ENCODE peak calls at places on chromosomes 3 and 15, in four cellular contexts. U, D, N and Q are unnamed samples. For H3K4me1, the result is how much of the 10 kb centered on the place peaks cover.

GRCh38 chr15:39304931-39305728 is 275.7 kb upstream of the THBS1 start:
- DNase-seq in U (no peak), D (no peak), N (no peak), Q (peak)

GRCh38 chr15:70046716-70047369 is 50.9 kb downstream of the TLE3 start:
- DNase-seq in D (no peak), U (no peak), N (peak), Q (no peak)

GRCh38 chr3:64924961-64925360 is 237.2 kb upstream of the ADAMTS9 start:
- DNase-seq in N (no peak), D (no peak), U (no peak), Q (no peak)

GRCh38 chr3:96027718-96028117 is 786.7 kb upstream of the EPHA6 start:
- DNase-seq in D (no peak), U (no peak), N (no peak), Q (no peak)

GRCh38 chr3:183502237-183502636 is 53.3 kb downstream of the KLHL6 start:
- DNase-seq in N (no peak), U (no peak), D (no peak), Q (no peak)

GRCh38 chr15:67072442-67072841 is 7.0 kb downstream of the SMAD3 start:
- DNase-seq in U (no peak), D (no peak), N (no peak), Q (no peak)

GRCh38 chr3:181700168-181701087 is 11.3 kb upstream of the SOX2 start:
- DNase-seq in D (peak), U (peak), N (peak), Q (no peak)

GRCh38 chr3:172174396-172175253 is 135.2 kb downstream of the FNDC3B start:
- DNase-seq in N (no peak), D (no peak), U (no peak), Q (peak)

GRCh38 chr15:81434882-81435281 is 60.9 kb upstream of the TMC3 start:
- DNase-seq in D (no peak), U (no peak), N (no peak), Q (no peak)

GRCh38 chr3:188923671-188924070 is 248.1 kb upstream of the TPRG1 start:
- DNase-seq in U (no peak), N (no peak), D (no peak), Q (no peak)

GRCh38 chr3:127750226-127751031 is 71.9 kb downstream of the MGLL start:
- DNase-seq in D (no peak), U (peak), N (peak), Q (peak)

GRCh38 chr15:75107905-75108838 is 84.8 kb downstream of the PPCDC start:
- DNase-seq in U (peak), D (peak), N (peak), Q (peak)

GRCh38 chr3:177724020-177724638 is 526.8 kb upstream of the TBL1XR1 start:
- DNase-seq in U (no peak), D (no peak), N (no peak), Q (no peak)

GRCh38 chr15:65979316-65979715 is 110.0 kb downstream of the RAB11A start:
- DNase-seq in D (no peak), N (no peak), U (peak), Q (no peak)

GRCh38 chr3:124292329-124292728 is 300.4 kb upstream of the ROPN1 start:
- DNase-seq in U (no peak), N (no peak), D (no peak), Q (no peak)

GRCh38 chr3:47404955-47405790 is 24.4 kb downstream of the PTPN23 start:
- DNase-seq in D (no peak), U (no peak), N (peak), Q (peak)

GRCh38 chr3:151327571-151328198 is 1.7 kb downstream of the P2RY13 start:
- DNase-seq in D (no peak), U (peak), N (peak), Q (no peak)

GRCh38 chr3:43773273-43774104 is 82.8 kb downstream of the ABHD5 start:
- DNase-seq in D (no peak), U (no peak), N (no peak), Q (no peak)

GRCh38 chr3:12944413-12944812 is 103.0 kb upstream of the RPL32 start:
- DNase-seq in D (no peak), N (no peak), U (no peak), Q (no peak)

GRCh38 chr15:27873825-27874224 is 225.3 kb downstream of the OCA2 start:
- DNase-seq in D (no peak), U (no peak), N (peak), Q (no peak)

GRCh38 chr15:45794768-45795486 is 160.1 kb downstream of the SQOR start:
- DNase-seq in U (no peak), D (no peak), N (no peak), Q (no peak)

GRCh38 chr15:61084944-61085367 is 144.1 kb downstream of the RORA start:
- DNase-seq in U (no peak), D (no peak), N (no peak), Q (no peak)

GRCh38 chr3:77825045-77825827 is 785.3 kb downstream of the ROBO2 start:
- DNase-seq in N (no peak), D (no peak), U (peak), Q (peak)

GRCh38 chr3:189395825-189396224 is 224.1 kb downstream of the TPRG1 start:
- DNase-seq in N (no peak), D (no peak), U (no peak), Q (no peak)

GRCh38 chr3:128133273-128133883 is 9.8 kb upstream of the RUVBL1 start:
- DNase-seq in U (peak), N (no peak), D (peak), Q (peak)

GRCh38 chr3:39804951-39805350 is 4.5 kb upstream of the MYRIP start:
- DNase-seq in N (no peak), U (peak), D (no peak), Q (no peak)

GRCh38 chr15:88155310-88155709 is 101.2 kb downstream of the NTRK3 start:
- DNase-seq in U (no peak), D (no peak), N (no peak), Q (no peak)

GRCh38 chr3:31738423-31738822 is 205.7 kb downstream of the STT3B start:
- DNase-seq in D (no peak), N (no peak), U (no peak), Q (no peak)

DNA sequence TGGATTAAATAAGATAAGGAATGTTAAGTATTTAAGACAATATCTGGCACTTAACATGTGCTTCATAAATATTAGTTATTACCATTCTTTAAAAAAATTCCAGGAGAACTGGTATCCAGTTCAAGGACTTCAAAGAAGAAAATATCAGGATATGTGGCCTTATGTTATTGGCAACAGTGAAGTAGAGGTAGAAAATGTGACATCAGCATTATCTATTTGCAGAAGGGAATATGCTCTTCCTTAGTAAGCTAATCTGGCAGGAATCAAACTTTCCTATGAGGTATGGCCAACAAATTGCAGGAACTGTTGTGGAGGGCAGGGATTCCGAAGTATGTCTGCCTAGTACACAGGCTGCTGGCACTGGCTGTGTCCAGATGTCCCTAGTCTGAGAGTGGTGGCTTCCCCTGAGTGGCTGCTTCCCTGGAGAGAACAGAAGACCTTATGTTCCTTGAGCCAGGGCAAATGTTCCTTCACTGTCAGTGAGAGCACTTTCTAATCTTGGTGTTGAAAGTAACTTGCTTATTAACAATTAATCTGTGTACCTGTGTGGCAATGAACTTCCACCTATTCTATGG is 351.7 kb upstream of the THRB start:
- DNase-seq in N (no peak), D (no peak), U (no peak), Q (no peak)
- TF ChIP-seq CTCF in N (no peak), D (no peak), U (no peak), Q (no peak)

GRCh38 chr3:65952842-65953241 is 85.9 kb downstream of the MAGI1 start:
- DNase-seq in U (no peak), N (no peak), D (no peak), Q (no peak)
- H3K4me1 ChIP-seq in U (under half), N (half or more), D (half or more), Q (half or more)

GRCh38 chr3:157115069-157116006 is 44.6 kb downstream of the CCNL1 start:
- DNase-seq in U (peak), D (no peak), N (no peak), Q (peak)

GRCh38 chr3:157111578-157111977 is 48.4 kb downstream of the CCNL1 start:
- DNase-seq in U (no peak), D (no peak), N (no peak), Q (no peak)

GRCh38 chr3:157112536-157112935 is 47.4 kb downstream of the CCNL1 start:
- DNase-seq in N (no peak), D (no peak), U (no peak), Q (no peak)

GRCh38 chr3:157116017-157116416 is 43.9 kb downstream of the CCNL1 start:
- DNase-seq in N (no peak), U (no peak), D (no peak), Q (no peak)

DNA sequence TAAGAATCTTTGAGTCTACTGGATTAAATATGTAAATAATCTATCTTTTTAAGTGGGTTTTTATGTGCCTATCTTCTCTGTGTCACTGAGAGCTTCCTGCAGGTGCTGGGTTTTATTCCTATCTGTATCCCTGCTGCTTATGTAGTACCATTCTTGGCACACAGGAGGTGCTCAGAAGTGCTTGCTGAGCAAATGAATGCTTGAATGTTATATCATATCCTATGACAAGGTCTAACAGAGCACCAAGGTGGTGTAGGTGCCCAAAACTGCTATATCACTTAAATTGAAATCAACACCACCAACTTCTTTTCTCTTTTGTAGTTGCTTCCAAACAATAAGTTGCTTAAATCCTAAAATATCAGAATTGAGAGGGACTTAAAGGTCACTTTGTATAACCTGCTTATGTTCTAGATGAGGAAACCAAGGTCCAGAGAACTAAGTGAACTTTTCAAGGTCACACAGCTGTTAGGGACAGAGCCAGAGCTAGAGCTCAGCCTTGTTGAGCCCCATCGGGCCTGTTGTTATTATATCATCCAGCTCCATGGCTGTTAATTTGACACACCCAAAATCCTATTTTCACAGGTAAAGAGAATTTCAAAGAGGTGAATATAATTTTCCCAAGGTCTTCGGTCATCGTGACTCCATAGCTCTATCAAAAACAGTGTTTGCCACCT is 46.0 kb downstream of the CCNL1 start:
- DNase-seq in N (no peak), D (no peak), U (no peak), Q (no peak)
- TF ChIP-seq CTCF in N (no peak), D (peak), U (peak), Q (no peak)

GRCh38 chr15:63994073-63994600 is 52.1 kb downstream of the DAPK2 start:
- DNase-seq in U (no peak), N (no peak), D (no peak), Q (no peak)

GRCh38 chr15:63996794-63997357 is 49.4 kb downstream of the DAPK2 start:
- DNase-seq in N (no peak), U (no peak), D (no peak), Q (no peak)

GRCh38 chr15:63997715-63998442 is 48.4 kb downstream of the DAPK2 start:
- DNase-seq in N (no peak), U (peak), D (no peak), Q (no peak)

GRCh38 chr15:63998489-63998888 is 47.8 kb downstream of the DAPK2 start:
- DNase-seq in U (no peak), D (no peak), N (no peak), Q (no peak)

DNA sequence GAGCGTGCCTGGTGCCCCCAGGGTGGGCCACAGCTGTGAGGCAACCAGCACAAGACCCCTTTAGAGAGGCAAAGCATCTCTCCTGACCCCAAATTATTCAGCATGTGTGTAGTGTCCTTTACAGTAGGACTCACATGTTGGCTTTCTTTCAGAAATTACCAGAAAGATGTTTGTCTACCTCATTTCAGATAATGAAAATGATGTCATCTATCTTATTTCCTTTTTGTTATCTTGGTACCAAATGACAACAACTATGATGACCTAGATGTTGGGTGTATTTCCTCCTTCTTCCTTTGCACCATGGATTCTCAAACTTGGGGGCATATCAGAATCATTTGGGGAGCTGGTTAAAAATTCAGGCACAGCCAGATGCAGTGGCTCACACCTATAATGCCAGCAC is 50.5 kb downstream of the DAPK2 start:
- DNase-seq in U (no peak), N (no peak), D (no peak), Q (no peak)
- H3K4me1 ChIP-seq in U (under half), N (under half), D (under half), Q (under half)

GRCh38 chr15:99507016-99507731 is 58.6 kb upstream of the MEF2A start:
- DNase-seq in N (no peak), U (no peak), D (no peak), Q (peak)

GRCh38 chr15:99504071-99504822 is 61.5 kb upstream of the MEF2A start:
- DNase-seq in D (no peak), N (no peak), U (no peak), Q (no peak)

GRCh38 chr15:99503411-99503810 is 62.4 kb upstream of the MEF2A start:
- DNase-seq in N (no peak), D (no peak), U (no peak), Q (no peak)

GRCh38 chr15:99506399-99506798 is 59.4 kb upstream of the MEF2A start:
- DNase-seq in D (no peak), U (no peak), N (no peak), Q (no peak)

DNA sequence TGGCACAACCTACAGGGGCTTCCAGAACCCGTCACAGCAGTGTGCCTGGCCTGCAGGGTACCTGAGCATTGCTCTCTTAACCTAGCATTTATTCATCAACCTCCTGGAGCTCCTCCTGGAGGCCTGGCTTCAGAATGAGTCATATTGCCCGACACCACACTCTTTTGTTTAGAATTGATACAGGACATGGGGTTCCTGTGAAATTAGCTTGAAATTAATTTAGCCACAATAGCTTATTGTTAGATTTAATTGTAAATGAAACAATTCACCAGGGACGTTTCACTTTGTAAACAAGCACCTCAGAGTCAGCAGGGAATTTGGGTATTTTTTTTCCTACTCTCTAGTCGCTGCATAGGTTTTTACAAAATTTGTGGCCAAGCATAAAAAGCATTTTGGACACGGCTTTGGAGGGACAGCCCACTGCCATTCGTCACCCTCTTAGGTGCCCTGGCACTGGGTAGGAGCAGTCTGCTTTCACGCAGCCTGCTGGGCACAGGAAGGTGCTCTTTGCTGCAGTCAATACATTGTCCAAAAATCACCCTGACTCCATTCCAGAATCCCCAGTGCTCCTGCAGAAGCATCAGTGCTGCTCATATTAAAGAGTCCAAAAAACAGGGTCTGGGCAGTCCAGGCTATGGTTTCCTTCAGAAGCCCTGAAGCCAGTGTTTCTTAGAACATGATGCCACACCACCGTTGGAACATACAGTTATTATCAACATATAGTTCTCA is 60.8 kb upstream of the MEF2A start:
- DNase-seq in N (no peak), D (no peak), U (peak), Q (peak)
- TF ChIP-seq CTCF in N (no peak), D (no peak), U (peak), Q (peak)